ENCODE peak calls at places on chromosomes 13 and 19, in four cellular contexts. Z is neural progenitor cell, N is nephron progenitor cell, T is prostate gland. P is an unnamed sample.

GRCh38 chr13:79543883-79544282 is 62.9 kb downstream of the NDFIP2 start:
- DNase-seq in N (no peak), T (no peak), Z (no peak), P (no peak)

GRCh38 chr13:32381539-32381938 is 46.4 kb downstream of the N4BP2L1 start:
- DNase-seq in Z (peak), T (no peak), N (peak), P (no peak)

GRCh38 chr13:75635621-75636338 is at the start of gene LMO7:
- DNase-seq in T (peak), Z (peak), N (peak), P (peak)

GRCh38 chr13:98672947-98673545 is 79.4 kb downstream of the SLC15A1 start:
- DNase-seq in T (peak), Z (peak), N (peak), P (peak)

GRCh38 chr19:35498220-35498619 is 8.0 kb upstream of the KRTDAP start:
- DNase-seq in T (no peak), N (no peak), Z (no peak), P (no peak)

GRCh38 chr13:44433863-44434262 is 60.2 kb downstream of the SERP2 start:
- DNase-seq in N (no peak), Z (no peak), T (no peak), P (no peak)

GRCh38 chr19:9986787-9987281 is 23.5 kb downstream of the COL5A3 start:
- DNase-seq in N (no peak), Z (peak), T (no peak), P (no peak)

GRCh38 chr19:20278342-20278741 is 111.3 kb downstream of the ZNF486 start:
- DNase-seq in Z (peak), T (no peak), N (peak), P (peak)

DNA sequence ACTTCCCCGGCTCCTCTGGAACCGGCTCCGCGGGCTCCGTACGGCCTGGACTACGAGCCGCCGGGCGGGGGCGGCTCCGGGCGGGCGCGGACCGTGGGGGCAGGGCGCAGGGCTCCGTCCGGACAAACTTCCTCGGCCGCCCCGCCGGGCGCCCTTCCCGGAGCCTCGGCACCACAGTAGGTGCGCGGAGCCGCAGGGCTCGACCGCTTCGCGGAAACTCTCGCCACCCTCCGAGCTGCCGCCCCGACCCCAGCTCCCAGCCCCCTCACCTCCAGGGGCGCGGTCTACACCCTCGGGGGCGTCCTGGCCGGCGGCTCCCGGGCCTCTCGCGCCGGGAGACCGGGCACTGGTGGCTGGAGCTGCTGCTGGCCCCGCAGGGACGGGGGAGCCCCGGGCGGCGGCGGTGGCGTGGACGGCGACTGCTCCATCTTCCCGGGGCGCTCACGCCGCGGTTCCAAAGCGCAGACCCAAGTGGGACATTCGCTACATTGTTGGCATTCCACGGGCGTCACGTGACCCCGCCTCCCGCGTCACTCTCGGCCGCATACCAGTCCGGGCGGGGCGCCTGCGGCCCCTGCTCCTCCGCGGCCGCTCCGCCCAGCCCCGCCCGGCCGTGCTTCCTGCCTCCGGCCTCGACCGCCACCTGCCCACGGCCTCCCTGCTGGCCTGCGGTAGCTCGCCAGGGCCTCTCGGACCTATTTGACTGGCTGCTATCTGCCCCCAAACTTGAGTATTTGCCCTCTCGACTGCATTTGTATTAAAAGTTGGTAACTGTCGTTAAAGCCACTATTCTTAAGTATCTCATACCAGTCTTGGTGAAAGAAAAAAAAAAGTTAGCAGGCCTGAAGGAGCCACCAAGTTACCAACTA is at the start of gene LATS2:
- DNase-seq in Z (peak), T (peak), N (peak), P (peak)
- TF ChIP-seq CTCF in Z (no peak), T (peak), N (no peak), P (no peak)

DNA sequence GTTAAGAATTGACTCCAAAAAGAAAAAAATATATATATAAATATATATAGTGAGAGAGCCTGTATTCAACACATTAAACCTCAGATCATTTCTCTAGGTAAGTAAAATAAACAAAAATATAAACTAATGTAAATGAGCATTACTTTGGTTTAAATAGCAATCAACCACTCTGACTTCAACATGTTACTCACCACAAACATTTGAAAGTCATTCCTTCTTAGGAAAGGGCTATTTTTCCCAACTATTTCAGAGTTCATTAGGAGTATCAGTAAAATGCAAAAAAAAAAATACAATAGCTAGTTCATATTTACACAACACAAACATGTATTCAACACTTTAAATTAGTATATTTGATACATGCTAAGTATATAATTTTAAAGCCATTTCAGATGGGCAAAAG is 40.5 kb downstream of the KLF12 start:
- DNase-seq in Z (no peak), T (no peak), N (no peak), P (no peak)
- TF ChIP-seq CTCF in Z (no peak), T (no peak), N (no peak), P (no peak)

GRCh38 chr19:49348305-49349188 is 13.3 kb downstream of the CD37 start:
- DNase-seq in T (no peak), N (no peak), Z (no peak), P (no peak)

GRCh38 chr19:49347191-49347590 is 12.0 kb downstream of the CD37 start:
- DNase-seq in T (no peak), Z (no peak), N (no peak), P (no peak)

GRCh38 chr19:49349567-49349966 is 12.6 kb downstream of the TEAD2 start:
- DNase-seq in T (no peak), N (no peak), Z (no peak), P (no peak)

GRCh38 chr19:49344516-49345423 is 9.6 kb downstream of the CD37 start:
- DNase-seq in T (no peak), N (no peak), Z (peak), P (no peak)

DNA sequence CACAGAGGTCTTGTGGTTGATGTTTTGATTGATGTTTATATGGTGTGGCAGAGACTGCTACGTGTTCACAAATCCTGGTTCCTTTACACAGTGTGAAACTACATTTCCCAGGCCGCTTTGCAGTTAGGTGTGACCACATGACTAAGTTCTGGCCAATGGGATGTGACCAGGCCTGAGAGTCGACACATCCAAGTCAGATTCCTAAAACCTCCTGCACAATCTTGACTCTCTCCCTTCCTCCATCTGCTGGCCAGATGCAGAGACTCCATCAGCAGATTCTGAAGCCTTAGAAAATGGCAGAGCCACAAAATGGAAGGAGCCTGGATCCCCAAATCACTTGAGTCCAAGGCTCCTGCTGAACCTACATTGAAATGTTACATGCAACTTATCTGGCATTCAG is 12.6 kb downstream of the CD37 start:
- DNase-seq in Z (peak), T (no peak), N (no peak), P (no peak)
- TF ChIP-seq CTCF in Z (peak), T (no peak), N (no peak), P (no peak)

DNA sequence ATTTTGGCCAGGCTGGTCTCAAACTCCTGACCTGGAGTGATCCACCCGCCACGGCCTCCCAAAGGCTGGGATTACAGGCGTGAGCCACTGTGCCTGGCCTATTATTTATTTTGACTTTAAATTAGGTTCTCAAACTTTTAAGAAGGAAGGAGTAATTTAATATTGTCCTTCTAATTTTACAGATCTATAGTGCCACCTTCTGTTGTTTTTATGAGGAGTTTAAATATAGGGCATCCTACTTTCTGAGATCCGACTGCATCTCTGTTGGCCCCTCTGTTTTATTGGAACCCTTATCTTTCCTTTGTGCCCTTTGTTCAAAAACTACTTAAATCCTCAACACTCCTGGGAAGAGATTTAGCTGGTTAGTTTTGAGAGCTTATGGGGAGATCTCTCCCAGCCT is 25.4 kb upstream of the ZMYM5 start:
- DNase-seq in Z (no peak), N (no peak), T (no peak), P (no peak)
- TF ChIP-seq CTCF in Z (no peak), N (no peak), T (no peak), P (no peak)

GRCh38 chr13:52003551-52003950 is 7.7 kb downstream of the ATP7B start:
- DNase-seq in Z (no peak), N (no peak), T (no peak), P (no peak)

GRCh38 chr13:52002361-52002760 is 8.9 kb downstream of the ATP7B start:
- DNase-seq in Z (no peak), N (no peak), T (no peak), P (no peak)

GRCh38 chr13:52006491-52007245 is 4.6 kb downstream of the ATP7B start:
- DNase-seq in N (no peak), Z (no peak), T (no peak), P (no peak)

GRCh38 chr13:52001120-52001731 is 10.0 kb downstream of the ATP7B start:
- DNase-seq in Z (peak), N (no peak), T (no peak), P (no peak)

DNA sequence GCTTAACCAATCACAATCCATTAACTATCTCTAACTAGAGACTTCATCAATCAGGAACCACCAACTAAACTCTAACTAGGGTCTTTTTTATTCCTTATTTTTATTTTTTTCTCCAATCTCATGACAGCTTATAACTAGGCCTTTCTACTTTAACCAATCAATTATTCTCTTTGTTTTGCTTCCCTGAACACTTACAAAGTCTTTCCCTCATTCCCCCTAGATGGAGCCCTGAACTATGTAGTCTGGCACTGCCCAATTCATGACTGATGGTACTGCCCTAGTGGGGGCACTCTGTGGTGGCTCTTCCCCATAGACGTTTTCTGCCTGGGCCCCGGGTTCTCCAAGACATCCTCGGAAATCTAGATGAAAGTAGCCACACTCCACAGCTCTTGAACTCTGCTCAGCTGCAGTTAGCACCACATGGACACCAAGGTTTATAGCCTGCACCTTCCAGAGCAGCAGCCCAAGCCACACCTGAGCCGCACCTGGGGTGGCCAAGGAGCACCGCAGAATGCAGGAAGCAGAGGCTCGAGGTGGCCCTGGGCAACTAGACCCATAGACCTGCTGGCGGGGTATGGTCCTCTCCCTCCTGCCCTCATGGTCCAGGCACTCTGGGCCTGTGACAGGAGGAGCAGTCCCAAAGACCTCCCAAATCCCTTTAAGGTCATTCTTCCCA is 6.6 kb downstream of the ATP7B start:
- DNase-seq in N (no peak), T (no peak), Z (no peak), P (no peak)
- TF ChIP-seq CTCF in N (no peak), T (no peak), Z (no peak), P (no peak)

DNA sequence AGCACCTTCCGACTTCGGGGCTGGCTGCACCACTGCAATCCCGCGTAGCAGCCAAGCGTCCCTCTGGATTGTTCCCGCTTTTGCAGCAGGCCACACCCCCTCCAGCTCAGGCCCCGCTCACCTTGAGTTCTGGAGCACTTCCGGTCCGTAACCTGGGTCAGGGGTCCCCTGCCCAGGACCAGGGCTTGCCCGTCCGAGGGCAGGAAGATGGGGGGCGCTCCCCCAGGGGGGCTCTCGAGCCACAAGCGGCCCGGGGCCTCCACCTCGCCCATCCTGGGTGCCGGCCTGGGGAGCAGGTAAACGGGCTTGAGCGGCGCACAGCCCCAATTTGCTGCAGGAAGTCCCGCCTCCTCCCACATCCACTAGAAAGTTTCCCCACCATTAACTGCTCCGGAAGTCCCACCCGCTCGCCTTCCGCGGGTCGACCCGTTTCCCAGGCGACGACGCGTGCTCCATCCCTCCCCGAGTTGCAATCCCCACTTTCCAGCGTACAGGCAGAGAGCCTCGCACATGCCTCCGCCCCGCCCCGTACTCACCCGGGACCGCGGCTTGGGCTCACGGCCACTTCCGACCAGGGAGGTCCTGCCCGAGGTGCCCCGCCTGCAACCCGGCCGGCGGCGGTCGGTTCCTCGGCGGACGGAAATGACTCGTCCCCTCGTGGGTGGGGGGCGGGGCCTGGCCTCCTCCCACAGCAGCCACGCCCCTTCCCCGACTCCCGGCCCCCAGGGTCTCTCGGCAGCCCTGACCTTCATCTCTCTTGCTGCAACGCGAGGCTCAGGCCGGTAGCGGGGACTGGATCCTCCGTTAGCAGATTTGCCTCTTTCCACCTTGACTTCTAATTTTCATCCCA is at the start of gene PNKP:
- DNase-seq in T (peak), N (peak), Z (peak), P (peak)
- TF ChIP-seq CTCF in T (no peak), N (no peak), Z (no peak), P (no peak)

GRCh38 chr13:102395939-102396338 is 5.9 kb downstream of the FGF14 start:
- DNase-seq in N (no peak), Z (no peak), T (no peak), P (no peak)

GRCh38 chr13:102392810-102393209 is 9.0 kb downstream of the FGF14 start:
- DNase-seq in Z (no peak), T (no peak), N (no peak), P (no peak)

GRCh38 chr13:102395174-102395573 is 6.7 kb downstream of the FGF14 start:
- DNase-seq in T (no peak), Z (no peak), N (no peak), P (no peak)

GRCh38 chr13:102399791-102400618 is 1.8 kb downstream of the FGF14 start:
- DNase-seq in N (peak), Z (peak), T (no peak), P (peak)

GRCh38 chr13:102394158-102395053 is 7.4 kb downstream of the FGF14 start:
- DNase-seq in Z (peak), N (peak), T (peak), P (peak)
- TF ChIP-seq CTCF in Z (peak), N (no peak), T (no peak), P (no peak)

GRCh38 chr19:51637362-51637978 is 7.3 kb upstream of the SIGLEC5 start:
- DNase-seq in N (no peak), T (no peak), Z (no peak), P (no peak)
- TF ChIP-seq CTCF in N (peak), T (peak), Z (peak), P (peak)

P was measured in glutamatergic neuron.